ENCODE peak calls at places on chromosomes 3 and 15, in seven cellular contexts. O is neural crest cell, I is breast epithelium, F is upper lobe of left lung, P is astrocyte of the spinal cord, S is A673, E is GM20000. T is an unnamed sample.

GRCh38 chr3:146037697-146038096 is 123.3 kb downstream of the PLOD2 start:
- DNase-seq in I (no peak), S (no peak), E (no peak), P (no peak), O (no peak), F (no peak), T (no peak)

GRCh38 chr15:78895411-78895810 is 22.7 kb downstream of the MORF4L1 start:
- DNase-seq in S (no peak), F (no peak), E (no peak), I (no peak), P (no peak), O (no peak), T (no peak)

GRCh38 chr15:53693729-53694533 is 65.5 kb downstream of the WDR72 start:
- DNase-seq in E (no peak), P (peak), O (no peak), S (no peak), F (peak), I (no peak), T (no peak)

GRCh38 chr3:50345586-50345985 is at the start of gene ZMYND10:
- DNase-seq in S (peak), O (peak), P (peak), E (peak), I (peak), F (peak), T (no peak)

GRCh38 chr3:115623414-115623868 is at the start of gene GAP43:
- DNase-seq in O (peak), I (no peak), F (no peak), S (peak), P (peak), E (no peak), T (peak)

GRCh38 chr15:69718916-69719315 is 266.3 kb downstream of the RPLP1 start:
- DNase-seq in O (no peak), F (peak), S (no peak), I (no peak), P (no peak), E (no peak), T (no peak)

GRCh38 chr15:97915261-97915660 is 45.2 kb upstream of the ARRDC4 start:
- DNase-seq in F (no peak), S (no peak), O (no peak), I (no peak), E (no peak), P (no peak), T (no peak)

GRCh38 chr15:98524838-98525540 is 123.3 kb upstream of the IGF1R start:
- DNase-seq in E (no peak), O (no peak), I (no peak), F (no peak), P (no peak), S (no peak), T (no peak)

GRCh38 chr3:81837071-81837593 is 75.7 kb upstream of the GBE1 start:
- DNase-seq in S (no peak), E (no peak), P (no peak), O (no peak), F (no peak), I (no peak), T (no peak)

GRCh38 chr3:10196389-10197052 is 31.8 kb downstream of the IRAK2 start:
- DNase-seq in O (no peak), E (no peak), P (peak), I (no peak), F (no peak), S (no peak), T (no peak)

GRCh38 chr3:7340795-7341194 is 479.9 kb downstream of the GRM7 start:
- DNase-seq in P (peak), E (no peak), I (no peak), F (no peak), O (no peak), S (no peak), T (no peak)

GRCh38 chr3:124063168-124063909 is 71.4 kb upstream of the ROPN1 start:
- DNase-seq in I (no peak), P (peak), O (no peak), S (no peak), F (no peak), E (no peak), T (no peak)

GRCh38 chr15:48358229-48358641 is 27.0 kb downstream of the DUT start:
- DNase-seq in E (peak), S (peak), O (no peak), I (no peak), F (no peak), P (peak), T (no peak)

GRCh38 chr3:156898296-156898880 is 72.2 kb downstream of the LEKR1 start:
- DNase-seq in F (no peak), S (no peak), O (no peak), I (no peak), P (no peak), E (no peak), T (no peak)

GRCh38 chr3:44966795-44967278 is 9.1 kb downstream of the ZDHHC3 start:
- DNase-seq in P (no peak), I (no peak), F (no peak), O (no peak), S (no peak), E (no peak), T (no peak)

GRCh38 chr3:52789746-52790040 is 4.9 kb upstream of the ITIH3 start:
- DNase-seq in I (no peak), F (no peak), O (no peak), E (no peak), S (no peak), P (no peak), T (no peak)

GRCh38 chr3:129230311-129231019 is 18.9 kb upstream of the COPG1 start:
- DNase-seq in I (no peak), P (peak), O (no peak), F (peak), E (no peak), S (no peak), T (no peak)

GRCh38 chr3:12303532-12303931 is 14.7 kb downstream of the PPARG start:
- DNase-seq in F (no peak), O (no peak), P (peak), S (no peak), E (no peak), I (no peak), T (no peak)

GRCh38 chr15:29747837-29748417 is 74.3 kb downstream of the TJP1 start:
- DNase-seq in S (peak), P (no peak), O (no peak), E (no peak), F (no peak), I (no peak), T (no peak)

GRCh38 chr15:78327442-78327841 is 12.7 kb upstream of the CRABP1 start:
- DNase-seq in I (no peak), S (no peak), O (no peak), E (no peak), F (no peak), P (no peak), T (no peak)

GRCh38 chr15:33132722-33133345 is 61.7 kb downstream of the FMN1 start:
- DNase-seq in F (no peak), S (peak), P (peak), I (no peak), E (no peak), O (peak), T (no peak)

GRCh38 chr3:59566481-59566975 is 516.7 kb upstream of the CFAP20DC start:
- DNase-seq in P (no peak), E (peak), I (no peak), O (no peak), F (no peak), S (no peak), T (no peak)

GRCh38 chr15:100263721-100264455 is 77.9 kb downstream of the ADAMTS17 start:
- DNase-seq in I (no peak), F (no peak), E (no peak), P (no peak), O (no peak), S (no peak), T (peak)

GRCh38 chr3:10753964-10754363 is 62.1 kb upstream of the SLC6A11 start:
- DNase-seq in O (peak), S (peak), P (peak), E (peak), F (no peak), I (no peak), T (peak)

GRCh38 chr3:195803309-195803908 is 8.3 kb downstream of the MUC4 start:
- DNase-seq in I (no peak), S (no peak), P (no peak), O (no peak), F (no peak), E (no peak), T (no peak)

GRCh38 chr3:111762535-111762934 is 96.5 kb upstream of the PHLDB2 start:
- DNase-seq in P (peak), S (no peak), E (no peak), I (no peak), F (no peak), O (no peak), T (no peak)

GRCh38 chr3:73571238-73571741 is 53.5 kb downstream of the PDZRN3 start:
- DNase-seq in P (no peak), F (no peak), I (no peak), O (no peak), S (no peak), E (no peak), T (no peak)

GRCh38 chr3:11948331-11948730 is 55.9 kb upstream of the SYN2 start:
- DNase-seq in P (no peak), O (no peak), S (no peak), F (no peak), E (no peak), I (no peak), T (peak)

GRCh38 chr15:81296673-81297072 is 27.3 kb downstream of the STARD5 start:
- DNase-seq in E (peak), P (no peak), F (peak), S (peak), I (no peak), O (no peak), T (no peak)

GRCh38 chr3:13301295-13301987 is 118.7 kb downstream of the NUP210 start:
- DNase-seq in E (peak), P (peak), F (peak), I (no peak), S (peak), O (no peak), T (no peak)

GRCh38 chr15:45439521-45439931 is 61.2 kb upstream of the GATM start:
- DNase-seq in F (no peak), S (no peak), O (no peak), P (no peak), I (no peak), E (no peak), T (no peak)

GRCh38 chr15:71683401-71684274 is 126.7 kb upstream of the NR2E3 start:
- DNase-seq in S (no peak), P (no peak), F (no peak), I (no peak), O (no peak), E (no peak), T (no peak)

GRCh38 chr3:115087512-115087911 is 59.6 kb downstream of the ZBTB20 start:
- DNase-seq in P (no peak), S (no peak), O (no peak), I (no peak), F (no peak), E (no peak), T (no peak)

GRCh38 chr3:36591959-36592358 is 172.4 kb downstream of the DCLK3 start:
- DNase-seq in P (peak), S (no peak), E (no peak), I (no peak), F (no peak), O (no peak), T (no peak)
- TF ChIP-seq CTCF in P (peak), S (peak), E (no peak), I (no peak), F (no peak), O (no peak), T (no peak)

GRCh38 chr3:185153861-185154629 is 1.2 kb upstream of the C3orf70 start:
- DNase-seq in F (no peak), E (peak), O (no peak), P (no peak), I (no peak), S (no peak), T (no peak)
- TF ChIP-seq CTCF in F (no peak), E (no peak), O (no peak), P (no peak), I (no peak), S (no peak), T (peak)

DNA sequence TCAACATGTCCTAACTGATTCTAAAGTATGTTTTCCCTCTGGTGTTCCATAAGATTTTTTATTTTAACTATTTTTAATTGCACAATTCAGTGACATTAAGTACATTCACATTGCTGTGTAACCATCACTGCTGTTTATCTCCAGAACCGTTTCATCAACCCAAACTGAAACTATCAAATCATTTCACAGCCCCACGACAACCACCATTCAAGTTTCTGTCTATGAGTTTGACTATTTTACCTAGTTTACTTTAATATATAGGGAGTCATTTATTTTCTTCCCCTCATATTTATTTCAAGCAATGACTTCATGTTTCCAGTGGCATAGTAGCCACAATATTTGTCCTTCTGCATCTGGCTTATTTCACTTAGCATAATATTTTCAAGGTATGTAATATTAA is 8.4 kb downstream of the RTP1 start:
- DNase-seq in E (no peak), I (no peak), P (no peak), O (no peak), S (no peak), F (no peak), T (no peak)
- TF ChIP-seq CTCF in E (no peak), I (no peak), P (no peak), O (no peak), S (no peak), F (no peak), T (no peak)

GRCh38 chr15:66907826-66908502 is 157.4 kb upstream of the SMAD3 start:
- DNase-seq in E (no peak), I (no peak), O (no peak), F (peak), P (no peak), S (no peak), T (no peak)

GRCh38 chr15:66905185-66905584 is 160.2 kb upstream of the SMAD3 start:
- DNase-seq in S (no peak), E (no peak), O (no peak), I (no peak), F (no peak), P (no peak), T (no peak)

GRCh38 chr15:66906660-66907059 is 158.7 kb upstream of the SMAD3 start:
- DNase-seq in F (no peak), S (no peak), O (no peak), P (no peak), I (no peak), E (no peak), T (no peak)

GRCh38 chr15:66908503-66909095 is 156.8 kb upstream of the SMAD3 start:
- DNase-seq in E (no peak), S (no peak), F (no peak), I (no peak), O (no peak), P (no peak), T (no peak)

GRCh38 chr15:66905954-66906353 is 159.4 kb upstream of the SMAD3 start:
- DNase-seq in E (no peak), S (no peak), P (no peak), F (no peak), I (no peak), O (no peak), T (no peak)
- TF ChIP-seq CTCF in E (peak), S (peak), P (peak), F (no peak), I (no peak), O (no peak), T (peak)

GRCh38 chr15:22811640-22812039 is 25.2 kb downstream of the NIPA1 start:
- DNase-seq in S (peak), P (no peak), I (no peak), E (no peak), F (no peak), O (peak), T (no peak)
- TF ChIP-seq CTCF in S (peak), P (no peak), I (no peak), E (no peak), F (no peak), O (peak), T (peak)

T was measured in type B pancreatic cell.